ENCODE peak calls at places on chromosomes 4 and X, in seven cellular contexts. T is NCI-H1436, Y is Calu3, Q is RWPE1, E is iris pigment epithelial cell, K is dorsolateral prefrontal cortex, J is NCI-H2029. A is an unnamed sample.
A peak's percentile ranks its signal among the peaks of the same experiment; 100 is the strongest.

GRCh38 chr4:77994194-77994721 is 62.9 kb upstream of the FRAS1 start:
- DNase-seq in T (no peak), Y (peak; percentile 55), Q (peak; percentile 42), E (peak; percentile 79), K (no peak), J (no peak), A (no peak)

GRCh38 chr4:4585012-4585670 is 43.3 kb upstream of the STX18 start:
- DNase-seq in T (no peak), Y (no peak), Q (no peak), E (peak; percentile 90), K (no peak), J (no peak), A (no peak)

GRCh38 chr4:36254355-36254754 is 10.0 kb upstream of the ARAP2 start:
- DNase-seq in T (no peak), Y (no peak), Q (no peak), E (no peak), K (no peak), J (no peak), A (no peak)

GRCh38 chr4:158020175-158020574 is 152.7 kb downstream of the GASK1B start:
- DNase-seq in T (no peak), Y (peak; percentile 11), Q (peak; percentile 44), E (peak; percentile 95), K (no peak), J (no peak), A (no peak)

GRCh38 chr4:142265946-142266345 is 580.2 kb downstream of the INPP4B start:
- DNase-seq in T (no peak), Y (no peak), Q (no peak), E (no peak), K (no peak), J (no peak), A (no peak)

GRCh38 chrX:17464196-17464595 is 89.2 kb downstream of the NHS start:
- DNase-seq in T (no peak), Y (no peak), Q (peak; percentile 1), E (peak; percentile 24), K (no peak), J (no peak), A (no peak)

GRCh38 chr4:68141852-68142251 is 12.2 kb upstream of the TMPRSS11F start:
- DNase-seq in T (no peak), Y (no peak), Q (no peak), E (no peak), K (no peak), J (no peak), A (no peak)

GRCh38 chr4:121773873-121774272 is 8.9 kb upstream of the SMIM43 start:
- DNase-seq in T (no peak), Y (no peak), Q (no peak), E (no peak), K (no peak), J (no peak), A (no peak)

GRCh38 chr4:164313899-164314298 is 440.0 kb upstream of the SMIM31 start:
- DNase-seq in T (no peak), Y (no peak), Q (no peak), E (no peak), K (no peak), J (no peak), A (no peak)

GRCh38 chrX:66110112-66110511 is 53.9 kb upstream of the HEPH start:
- DNase-seq in T (no peak), Y (no peak), Q (peak; percentile 11), E (peak; percentile 10), K (no peak), J (no peak), A (no peak)

A was measured in substantia nigra.